ENCODE peak calls at places on chromosomes 3 and 15, in eight cellular contexts. C is HTR-8/SVneo; U is stimulated activated CD8-positive, alpha-beta memory T cell treated with anti-CD3 and anti-CD28 coated beads, Interleukin-4, amount 100 ng/mL, for 4 hours; X is nephron progenitor cell; P is GM13976; D is iris pigment epithelial cell; G is HFFc6; O is NCI-H526 treated with DMSO at 0.1 percent for 48 hours. A is an unnamed sample.

GRCh38 chr3:197942956-197943556 is 6.9 kb upstream of the RPL35A start:
- DNase-seq in C (peak), U (no peak), X (no peak), P (peak), D (peak), G (peak), O (peak), A (no peak)

GRCh38 chr3:151460240-151460639 is 621 bp downstream of the IGSF10 start:
- DNase-seq in C (no peak), U (no peak), X (no peak), P (no peak), D (peak), G (no peak), O (no peak), A (no peak)

GRCh38 chr3:52174896-52175295 is 20.7 kb upstream of the POC1A start:
- DNase-seq in C (no peak), U (no peak), X (no peak), P (no peak), D (no peak), G (no peak), O (no peak), A (no peak)

GRCh38 chr15:31598620-31599019 is 272.0 kb downstream of the KLF13 start:
- DNase-seq in C (no peak), U (no peak), X (peak), P (no peak), D (no peak), G (no peak), O (peak), A (no peak)

GRCh38 chr3:37863552-37863865 is 1.8 kb downstream of the CTDSPL start:
- DNase-seq in C (no peak), U (no peak), X (no peak), P (no peak), D (no peak), G (no peak), O (no peak), A (no peak)

GRCh38 chr3:184842433-184842832 is 30.5 kb downstream of the VPS8 start:
- DNase-seq in C (no peak), U (no peak), X (no peak), P (no peak), D (no peak), G (no peak), O (no peak), A (no peak)

GRCh38 chr3:45414823-45415222 is 26.4 kb downstream of the LARS2 start:
- DNase-seq in C (no peak), U (no peak), X (no peak), P (no peak), D (no peak), G (no peak), O (peak), A (no peak)

GRCh38 chr3:13368834-13369233 is 51.3 kb downstream of the NUP210 start:
- DNase-seq in C (no peak), U (no peak), X (no peak), P (no peak), D (no peak), G (no peak), O (no peak), A (no peak)

GRCh38 chr3:127762077-127762786 is 60.1 kb downstream of the MGLL start:
- DNase-seq in C (no peak), U (no peak), X (no peak), P (peak), D (no peak), G (no peak), O (no peak), A (no peak)

GRCh38 chr3:134330895-134331810 is 43.1 kb downstream of the AMOTL2 start:
- DNase-seq in C (no peak), U (no peak), X (no peak), P (no peak), D (no peak), G (peak), O (peak), A (no peak)

GRCh38 chr15:70061086-70061370 is 36.7 kb downstream of the TLE3 start:
- DNase-seq in C (no peak), U (no peak), X (peak), P (no peak), D (no peak), G (no peak), O (no peak), A (no peak)

GRCh38 chr15:90471769-90472168 is 58.0 kb upstream of the CRTC3 start:
- DNase-seq in C (no peak), U (no peak), X (no peak), P (no peak), D (no peak), G (no peak), O (no peak), A (no peak)

GRCh38 chr3:71232895-71233294 is 350.6 kb downstream of the FOXP1 start:
- DNase-seq in C (no peak), U (no peak), X (no peak), P (no peak), D (no peak), G (no peak), O (no peak), A (no peak)

GRCh38 chr15:37219211-37219701 is 118.9 kb upstream of the MEIS2 start:
- DNase-seq in C (no peak), U (no peak), X (no peak), P (no peak), D (no peak), G (no peak), O (no peak), A (no peak)

GRCh38 chr3:107235923-107236315 is 141.3 kb upstream of the CCDC54 start:
- DNase-seq in C (peak), U (no peak), X (peak), P (peak), D (peak), G (peak), O (peak), A (no peak)

GRCh38 chr15:73386238-73386637 is 17.5 kb upstream of the HCN4 start:
- DNase-seq in C (no peak), U (no peak), X (no peak), P (no peak), D (no peak), G (no peak), O (no peak), A (no peak)

GRCh38 chr15:68653031-68653635 is 74.3 kb downstream of the CORO2B start:
- DNase-seq in C (no peak), U (no peak), X (no peak), P (no peak), D (no peak), G (no peak), O (no peak), A (no peak)

GRCh38 chr15:26590673-26591072 is 182.2 kb downstream of the GABRB3 start:
- DNase-seq in C (no peak), U (no peak), X (no peak), P (no peak), D (no peak), G (no peak), O (no peak), A (no peak)

GRCh38 chr3:165696496-165696895 is 140.7 kb downstream of the BCHE start:
- DNase-seq in C (no peak), U (no peak), X (no peak), P (no peak), D (no peak), G (no peak), O (no peak), A (no peak)

GRCh38 chr3:127037423-127037841 is 54.5 kb downstream of the PLXNA1 start:
- DNase-seq in C (no peak), U (no peak), X (no peak), P (no peak), D (no peak), G (no peak), O (no peak), A (no peak)

GRCh38 chr15:82750831-82751181 is 41.1 kb upstream of the AP3B2 start:
- DNase-seq in C (no peak), U (no peak), X (no peak), P (peak), D (peak), G (peak), O (no peak), A (no peak)

GRCh38 chr3:160196511-160197104 is 28.6 kb upstream of the C3orf80 start:
- DNase-seq in C (no peak), U (no peak), X (no peak), P (no peak), D (no peak), G (no peak), O (no peak), A (no peak)

GRCh38 chr3:112846764-112847163 is at the start of gene CD200R1L:
- DNase-seq in C (no peak), U (no peak), X (no peak), P (no peak), D (no peak), G (no peak), O (no peak), A (no peak)

GRCh38 chr3:59121346-59122144 is 71.7 kb upstream of the CFAP20DC start:
- DNase-seq in C (no peak), U (no peak), X (no peak), P (no peak), D (no peak), G (no peak), O (no peak), A (no peak)

GRCh38 chr3:112320698-112321097 is 12.3 kb upstream of the CD200 start:
- DNase-seq in C (no peak), U (no peak), X (no peak), P (no peak), D (no peak), G (no peak), O (no peak), A (no peak)

GRCh38 chr3:55897573-55898224 is 410.6 kb upstream of the WNT5A start:
- DNase-seq in C (peak), U (no peak), X (peak), P (no peak), D (no peak), G (no peak), O (peak), A (no peak)

GRCh38 chr3:33134026-33134625 is 20.3 kb downstream of the CRTAP start:
- DNase-seq in C (no peak), U (no peak), X (no peak), P (peak), D (peak), G (peak), O (no peak), A (no peak)

GRCh38 chr15:56460046-56460445 is 4.9 kb downstream of the MNS1 start:
- DNase-seq in C (no peak), U (no peak), X (no peak), P (no peak), D (no peak), G (no peak), O (no peak), A (no peak)

GRCh38 chr3:45487508-45487907 is 99.1 kb downstream of the LARS2 start:
- DNase-seq in C (no peak), U (no peak), X (no peak), P (no peak), D (no peak), G (no peak), O (no peak), A (no peak)

GRCh38 chr3:191982481-191982880 is 521.5 kb downstream of the PYDC2 start:
- DNase-seq in C (no peak), U (no peak), X (no peak), P (no peak), D (no peak), G (no peak), O (no peak), A (no peak)

GRCh38 chr3:23668430-23668904 is 137.3 kb upstream of the UBE2E1 start:
- DNase-seq in C (peak), U (no peak), X (no peak), P (no peak), D (peak), G (peak), O (no peak), A (no peak)

GRCh38 chr15:70048578-70048977 is 49.1 kb downstream of the TLE3 start:
- DNase-seq in C (no peak), U (no peak), X (no peak), P (no peak), D (no peak), G (no peak), O (no peak), A (no peak)